ENCODE peak calls at places on chromosomes 3 and 15, in seven cellular contexts. One of them, this sample, is unnamed.

GRCh38 chr3:11570251-11570650 is 73.5 kb downstream of the VGLL4 start:
- DNase-seq in GM12878: no peak
- DNase-seq in MCF 10A: no peak
- DNase-seq in GM06990: no peak
- DNase-seq in WTC11: no peak
- DNase-seq in epithelial cell of esophagus: no peak
- DNase-seq in A549: no peak
- DNase-seq in this sample: no peak

GRCh38 chr3:22284559-22284958 is 533.5 kb upstream of the ZNF385D start:
- DNase-seq in GM12878: no peak
- DNase-seq in MCF 10A: peak; percentile 39
- DNase-seq in epithelial cell of esophagus: peak; percentile 9
- DNase-seq in GM06990: no peak
- DNase-seq in A549: no peak
- DNase-seq in WTC11: no peak
- DNase-seq in this sample: no peak

GRCh38 chr15:91127236-91127914 is 27.3 kb downstream of the SV2B start:
- DNase-seq in GM12878: no peak
- DNase-seq in epithelial cell of esophagus: no peak
- DNase-seq in A549: no peak
- DNase-seq in GM06990: no peak
- DNase-seq in MCF 10A: no peak
- DNase-seq in WTC11: no peak
- DNase-seq in this sample: no peak

GRCh38 chr3:194255252-194256039 is 95.7 kb downstream of the CPN2 start:
- DNase-seq in GM06990: peak; percentile 70
- DNase-seq in epithelial cell of esophagus: no peak
- DNase-seq in A549: no peak
- DNase-seq in GM12878: peak; percentile 11
- DNase-seq in WTC11: no peak
- DNase-seq in MCF 10A: no peak
- DNase-seq in this sample: peak; percentile 51

GRCh38 chr3:101676765-101677435 is at the start of gene ZBTB11:
- DNase-seq in WTC11: peak; percentile 100
- DNase-seq in MCF 10A: peak; percentile 100
- DNase-seq in A549: peak; percentile 100
- DNase-seq in GM12878: peak; percentile 99
- DNase-seq in GM06990: peak; percentile 97
- DNase-seq in epithelial cell of esophagus: peak; percentile 100
- DNase-seq in this sample: peak; percentile 95

GRCh38 chr15:65370885-65371284 is 6.9 kb downstream of the IGDCC3 start:
- DNase-seq in GM06990: no peak
- DNase-seq in GM12878: no peak
- DNase-seq in WTC11: no peak
- DNase-seq in epithelial cell of esophagus: no peak
- DNase-seq in MCF 10A: no peak
- DNase-seq in A549: no peak
- DNase-seq in this sample: no peak

GRCh38 chr15:67091073-67091965 is 25.9 kb downstream of the SMAD3 start:
- DNase-seq in WTC11: no peak
- DNase-seq in A549: peak; percentile 89
- DNase-seq in GM06990: peak; percentile 76
- DNase-seq in epithelial cell of esophagus: peak; percentile 88
- DNase-seq in MCF 10A: peak; percentile 97
- DNase-seq in GM12878: peak; percentile 80
- DNase-seq in this sample: peak; percentile 63

GRCh38 chr15:58062175-58062574 is 3.3 kb downstream of the ALDH1A2 start:
- DNase-seq in GM12878: no peak
- DNase-seq in epithelial cell of esophagus: no peak
- DNase-seq in WTC11: no peak
- DNase-seq in MCF 10A: no peak
- DNase-seq in GM06990: no peak
- DNase-seq in A549: no peak
- DNase-seq in this sample: no peak

DNA sequence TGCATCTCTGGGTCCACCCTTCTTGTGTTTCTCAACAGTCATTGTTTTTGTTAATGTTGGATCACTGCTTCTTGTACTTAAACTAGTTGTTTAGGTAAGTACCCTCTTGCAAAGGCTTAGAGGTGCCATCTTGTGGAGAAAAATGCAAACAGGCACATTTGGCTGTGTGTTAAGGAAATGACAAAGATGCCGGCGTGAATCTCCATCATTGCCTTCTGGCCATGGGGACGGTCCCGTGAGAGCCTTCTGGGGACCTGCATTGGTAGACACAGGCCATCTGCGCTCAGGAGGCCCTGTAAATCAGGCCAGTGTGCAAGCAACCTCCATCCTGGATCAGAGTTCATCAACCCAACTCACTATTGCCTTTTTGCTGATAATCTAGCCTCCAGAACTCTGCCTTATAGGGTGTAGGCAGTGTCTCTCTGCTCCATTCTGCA is 158.6 kb upstream of the NR2E3 start:
- DNase-seq in A549: peak; percentile 86
- DNase-seq in GM12878: peak; percentile 12
- DNase-seq in GM06990: no peak
- DNase-seq in epithelial cell of esophagus: peak; percentile 84
- DNase-seq in MCF 10A: peak; percentile 78
- DNase-seq in WTC11: peak; percentile 37
- DNase-seq in this sample: peak; percentile 23
- TF ChIP-seq CTCF in A549: peak; percentile 87
- TF ChIP-seq CTCF in GM12878: peak; percentile 39
- TF ChIP-seq CTCF in GM06990: peak; percentile 54
- TF ChIP-seq CTCF in epithelial cell of esophagus: peak; percentile 82
- TF ChIP-seq CTCF in MCF 10A: peak; percentile 68
- TF ChIP-seq CTCF in WTC11: no peak
- TF ChIP-seq CTCF in this sample: peak; percentile 25

GRCh38 chr15:84023636-84024035 is 211.9 kb upstream of the GOLGA6L4 start:
- DNase-seq in MCF 10A: peak; percentile 69
- DNase-seq in WTC11: peak; percentile 43
- DNase-seq in epithelial cell of esophagus: peak; percentile 54
- DNase-seq in A549: peak; percentile 51
- DNase-seq in GM06990: no peak
- DNase-seq in GM12878: no peak
- DNase-seq in this sample: peak; percentile 32
- TF ChIP-seq CTCF in MCF 10A: peak; percentile 42
- TF ChIP-seq CTCF in WTC11: peak; percentile 47
- TF ChIP-seq CTCF in epithelial cell of esophagus: peak; percentile 69
- TF ChIP-seq CTCF in A549: peak; percentile 23
- TF ChIP-seq CTCF in GM06990: peak; percentile 66
- TF ChIP-seq CTCF in GM12878: peak; percentile 62
- TF ChIP-seq CTCF in this sample: peak; percentile 66

GRCh38 chr15:52078876-52079700 is 33.5 kb downstream of the BCL2L10 start:
- DNase-seq in MCF 10A: peak; percentile 92
- DNase-seq in WTC11: peak; percentile 94
- DNase-seq in GM12878: no peak
- DNase-seq in A549: peak; percentile 82
- DNase-seq in GM06990: no peak
- DNase-seq in epithelial cell of esophagus: peak; percentile 75
- DNase-seq in this sample: peak; percentile 68

GRCh38 chr15:52080031-52080430 is 32.5 kb downstream of the BCL2L10 start:
- DNase-seq in GM12878: no peak
- DNase-seq in GM06990: no peak
- DNase-seq in epithelial cell of esophagus: peak; percentile 91
- DNase-seq in A549: peak; percentile 70
- DNase-seq in MCF 10A: peak; percentile 84
- DNase-seq in WTC11: no peak
- DNase-seq in this sample: no peak

GRCh38 chr15:52076889-52077781 is 35.4 kb downstream of the BCL2L10 start:
- DNase-seq in GM12878: peak; percentile 59
- DNase-seq in WTC11: no peak
- DNase-seq in GM06990: no peak
- DNase-seq in MCF 10A: peak; percentile 96
- DNase-seq in A549: peak; percentile 71
- DNase-seq in epithelial cell of esophagus: peak; percentile 99
- DNase-seq in this sample: peak; percentile 15

GRCh38 chr15:52080993-52081392 is 31.6 kb downstream of the BCL2L10 start:
- DNase-seq in GM06990: no peak
- DNase-seq in epithelial cell of esophagus: no peak
- DNase-seq in WTC11: no peak
- DNase-seq in MCF 10A: no peak
- DNase-seq in GM12878: no peak
- DNase-seq in A549: no peak
- DNase-seq in this sample: no peak

GRCh38 chr15:52078197-52078875 is 34.2 kb downstream of the BCL2L10 start:
- DNase-seq in GM12878: no peak
- DNase-seq in GM06990: no peak
- DNase-seq in WTC11: no peak
- DNase-seq in epithelial cell of esophagus: no peak
- DNase-seq in MCF 10A: peak; percentile 94
- DNase-seq in A549: peak; percentile 65
- DNase-seq in this sample: no peak
- TF ChIP-seq CTCF in GM12878: no peak
- TF ChIP-seq CTCF in GM06990: no peak
- TF ChIP-seq CTCF in WTC11: no peak
- TF ChIP-seq CTCF in epithelial cell of esophagus: no peak
- TF ChIP-seq CTCF in MCF 10A: no peak
- TF ChIP-seq CTCF in A549: no peak
- TF ChIP-seq CTCF in this sample: no peak

GRCh38 chr3:149717391-149718056 is 34.8 kb downstream of the COMMD2 start:
- DNase-seq in A549: peak; percentile 83
- DNase-seq in GM06990: no peak
- DNase-seq in epithelial cell of esophagus: peak; percentile 78
- DNase-seq in MCF 10A: peak; percentile 76
- DNase-seq in GM12878: no peak
- DNase-seq in WTC11: peak; percentile 31
- DNase-seq in this sample: peak; percentile 70
- TF ChIP-seq CTCF in A549: peak; percentile 85
- TF ChIP-seq CTCF in GM06990: peak; percentile 64
- TF ChIP-seq CTCF in epithelial cell of esophagus: peak; percentile 81
- TF ChIP-seq CTCF in MCF 10A: peak; percentile 66
- TF ChIP-seq CTCF in GM12878: peak; percentile 70
- TF ChIP-seq CTCF in WTC11: peak; percentile 55
- TF ChIP-seq CTCF in this sample: peak; percentile 21

GRCh38 chr15:84595660-84596059 is 5.1 kb upstream of the ZSCAN2 start:
- DNase-seq in MCF 10A: no peak
- DNase-seq in A549: no peak
- DNase-seq in WTC11: no peak
- DNase-seq in GM12878: no peak
- DNase-seq in GM06990: no peak
- DNase-seq in epithelial cell of esophagus: no peak
- DNase-seq in this sample: no peak

GRCh38 chr15:84598250-84598649 is 2.6 kb upstream of the ZSCAN2 start:
- DNase-seq in epithelial cell of esophagus: peak; percentile 21
- DNase-seq in A549: no peak
- DNase-seq in GM06990: peak; percentile 40
- DNase-seq in WTC11: no peak
- DNase-seq in GM12878: no peak
- DNase-seq in MCF 10A: no peak
- DNase-seq in this sample: peak; percentile 70

GRCh38 chr15:84591815-84592214 is 9.0 kb upstream of the ZSCAN2 start:
- DNase-seq in A549: no peak
- DNase-seq in GM12878: no peak
- DNase-seq in MCF 10A: no peak
- DNase-seq in epithelial cell of esophagus: no peak
- DNase-seq in WTC11: no peak
- DNase-seq in GM06990: no peak
- DNase-seq in this sample: no peak

GRCh38 chr15:84598993-84599392 is 1.8 kb upstream of the ZSCAN2 start:
- DNase-seq in epithelial cell of esophagus: peak; percentile 65
- DNase-seq in MCF 10A: peak; percentile 58
- DNase-seq in GM06990: no peak
- DNase-seq in GM12878: no peak
- DNase-seq in A549: peak; percentile 78
- DNase-seq in WTC11: peak; percentile 59
- DNase-seq in this sample: peak; percentile 50

DNA sequence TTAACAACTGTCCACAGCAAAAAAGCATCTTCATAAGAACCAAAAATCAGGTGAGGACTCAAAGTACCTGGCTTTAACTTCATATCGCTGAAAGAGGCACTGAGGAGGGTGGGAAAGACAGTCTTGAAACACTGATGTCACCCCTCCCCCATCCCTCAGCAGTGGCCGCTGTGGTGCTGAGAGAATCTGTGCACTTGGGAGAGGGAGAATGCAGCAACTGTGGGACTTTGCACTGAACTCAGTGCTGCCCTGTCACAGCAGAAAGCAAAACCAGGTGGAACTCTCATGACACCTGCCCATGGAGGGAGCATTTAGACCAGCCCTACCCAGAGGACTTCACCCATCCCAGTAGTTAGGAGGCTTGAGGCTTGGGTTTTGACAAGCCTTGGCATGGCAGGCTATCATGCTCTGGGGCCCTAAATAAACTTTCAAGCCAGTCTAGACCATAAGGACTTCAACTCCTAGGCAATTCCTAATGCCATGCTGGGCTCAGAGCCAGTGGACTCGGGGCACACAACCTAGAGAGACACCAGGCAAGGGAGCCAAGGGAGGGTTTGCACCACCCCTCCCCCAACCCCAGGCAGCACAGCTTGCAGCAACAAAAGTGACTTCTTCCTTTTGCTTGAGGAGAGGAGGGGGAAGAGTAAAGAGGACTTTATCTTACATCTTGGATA is 6.1 kb upstream of the ZSCAN2 start:
- DNase-seq in MCF 10A: no peak
- DNase-seq in GM12878: no peak
- DNase-seq in GM06990: no peak
- DNase-seq in WTC11: no peak
- DNase-seq in A549: no peak
- DNase-seq in epithelial cell of esophagus: no peak
- DNase-seq in this sample: no peak
- TF ChIP-seq CTCF in MCF 10A: no peak
- TF ChIP-seq CTCF in GM12878: no peak
- TF ChIP-seq CTCF in GM06990: no peak
- TF ChIP-seq CTCF in WTC11: no peak
- TF ChIP-seq CTCF in A549: no peak
- TF ChIP-seq CTCF in epithelial cell of esophagus: no peak
- TF ChIP-seq CTCF in this sample: no peak

DNA sequence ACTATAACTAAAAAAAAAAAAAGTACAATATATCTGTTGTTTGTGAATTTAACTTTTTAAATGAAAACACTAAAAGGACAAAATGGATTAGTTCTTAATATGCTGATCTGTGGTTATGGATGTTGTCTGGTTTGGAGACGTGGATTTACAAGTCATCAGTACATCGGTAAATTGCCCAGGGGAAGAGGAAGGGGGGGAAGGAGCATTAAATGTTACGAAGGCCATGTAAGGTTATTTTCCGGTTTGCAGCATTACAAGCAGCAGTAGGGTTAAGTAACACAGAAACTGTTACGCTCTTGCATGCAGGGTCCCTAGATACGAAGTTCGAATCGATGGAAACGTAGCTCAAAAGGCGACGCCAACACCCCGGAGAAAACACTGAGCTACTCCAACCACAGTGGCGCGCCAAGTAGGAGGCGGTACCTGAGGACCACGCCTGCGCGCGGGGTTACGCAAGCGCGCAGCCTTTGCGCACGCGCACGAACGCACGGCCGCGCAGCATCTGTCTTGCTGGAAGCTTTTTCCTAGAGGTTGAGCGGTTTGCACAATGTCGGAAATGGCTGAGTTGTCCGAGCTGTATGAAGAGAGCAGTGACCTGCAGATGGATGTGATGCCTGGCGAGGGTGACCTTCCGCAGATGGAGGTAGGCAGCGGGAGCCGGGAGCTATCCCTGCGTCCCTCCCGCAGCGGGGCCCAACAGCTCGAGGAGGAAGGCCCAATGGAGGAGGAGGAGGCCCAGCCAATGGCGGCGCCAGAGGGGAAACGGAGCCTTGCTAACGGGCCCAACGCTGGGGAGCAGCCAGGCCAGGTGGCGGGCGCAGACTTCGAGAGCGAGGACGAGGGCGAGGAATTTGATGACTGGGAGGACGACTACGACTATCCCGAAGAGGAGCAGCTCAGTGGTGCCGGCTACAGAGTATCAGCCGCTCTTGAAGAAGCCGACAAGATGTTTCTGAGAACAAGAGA is at the start of gene EID1:
- DNase-seq in GM06990: peak; percentile 98
- DNase-seq in WTC11: peak; percentile 89
- DNase-seq in MCF 10A: peak; percentile 92
- DNase-seq in GM12878: peak; percentile 87
- DNase-seq in A549: peak; percentile 93
- DNase-seq in epithelial cell of esophagus: peak; percentile 96
- DNase-seq in this sample: peak; percentile 86
- TF ChIP-seq CTCF in GM06990: peak; percentile 4
- TF ChIP-seq CTCF in WTC11: no peak
- TF ChIP-seq CTCF in MCF 10A: no peak
- TF ChIP-seq CTCF in GM12878: no peak
- TF ChIP-seq CTCF in A549: no peak
- TF ChIP-seq CTCF in epithelial cell of esophagus: no peak
- TF ChIP-seq CTCF in this sample: no peak

This sample was measured in GM20000.